ENCODE peak calls at places on chromosomes 5 and 9, in six cellular contexts. A, D, C, M, R and J are unnamed samples.
A peak's percentile ranks its signal among the peaks of the same experiment; 100 is the strongest.

GRCh38 chr9:134734270-134734669 is 92.7 kb downstream of the COL5A1 start:
- DNase-seq in A (no peak), C (peak; percentile 56), D (peak; percentile 51), M (no peak), R (no peak), J (no peak)

GRCh38 chr5:35337332-35338168 is 107.3 kb upstream of the PRLR start:
- DNase-seq in D (no peak), R (no peak), C (no peak), M (no peak), A (no peak), J (no peak)

GRCh38 chr5:72018158-72018803 is 89.0 kb upstream of the MAP1B start:
- DNase-seq in R (peak; percentile 62), D (no peak), C (peak; percentile 24), M (no peak), A (peak; percentile 57), J (no peak)

GRCh38 chr5:136030956-136031611 is 2.3 kb downstream of the TGFBI start:
- DNase-seq in M (no peak), C (no peak), D (no peak), A (no peak), R (no peak), J (no peak)

GRCh38 chr5:95712347-95712958 is 18.7 kb upstream of the RHOBTB3 start:
- DNase-seq in C (no peak), D (no peak), R (no peak), A (peak; percentile 97), M (no peak), J (no peak)

GRCh38 chr5:150278046-150278760 is 11.4 kb downstream of the CAMK2A start:
- DNase-seq in M (no peak), R (no peak), C (no peak), D (no peak), A (no peak), J (no peak)

GRCh38 chr5:3220638-3221288 is 374.9 kb upstream of the IRX1 start:
- DNase-seq in A (no peak), D (no peak), C (no peak), R (peak; percentile 22), M (no peak), J (no peak)

GRCh38 chr5:177455036-177455660 is 8.5 kb downstream of the PRR7 start:
- DNase-seq in C (peak; percentile 82), D (peak; percentile 96), A (peak; percentile 76), M (no peak), R (peak; percentile 90), J (no peak)

GRCh38 chr5:175381116-175381515 is 62.9 kb downstream of the DRD1 start:
- DNase-seq in C (no peak), M (no peak), A (no peak), D (no peak), R (no peak), J (no peak)
- H3K27ac ChIP-seq in C (no peak overlapping the region), M (no peak overlapping the region), A (peak overlapping the region; percentile 83), D (no peak overlapping the region), R (no peak overlapping the region), J (no peak overlapping the region)

GRCh38 chr5:146717951-146718350 is 160.6 kb downstream of the PPP2R2B start:
- DNase-seq in A (no peak), M (no peak), R (no peak), D (no peak), C (no peak), J (no peak)
- H3K4me3 ChIP-seq in A (no peak overlapping the region), M (no peak overlapping the region), R (no peak overlapping the region), D (no peak overlapping the region), C (no peak overlapping the region), J (no peak overlapping the region)

DNA sequence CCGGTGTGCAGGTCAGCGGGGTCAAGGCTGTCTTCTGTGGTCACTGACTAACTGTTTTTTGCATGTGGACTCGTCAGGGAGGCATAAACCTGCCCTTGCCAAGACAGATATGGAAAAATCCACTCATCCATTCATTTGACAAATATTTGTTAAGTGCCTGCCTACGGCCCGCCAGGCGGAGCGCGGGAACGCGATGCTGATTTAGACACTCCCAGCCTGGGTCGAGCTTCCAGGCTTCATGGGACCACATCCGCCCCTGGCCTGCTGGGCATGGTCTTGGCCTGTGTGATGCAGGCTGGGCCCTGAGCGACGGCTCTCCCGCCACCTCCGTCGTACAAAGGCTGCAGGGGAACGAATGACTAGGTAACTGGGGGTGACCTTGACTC is 18.1 kb downstream of the MYMK start:
- DNase-seq in A (no peak), C (peak; percentile 80), D (peak; percentile 81), R (peak; percentile 65), M (no peak), J (no peak)
- TF ChIP-seq CTCF in A (no peak), C (no peak), D (no peak), R (no peak), M (no peak), J (no peak)

DNA sequence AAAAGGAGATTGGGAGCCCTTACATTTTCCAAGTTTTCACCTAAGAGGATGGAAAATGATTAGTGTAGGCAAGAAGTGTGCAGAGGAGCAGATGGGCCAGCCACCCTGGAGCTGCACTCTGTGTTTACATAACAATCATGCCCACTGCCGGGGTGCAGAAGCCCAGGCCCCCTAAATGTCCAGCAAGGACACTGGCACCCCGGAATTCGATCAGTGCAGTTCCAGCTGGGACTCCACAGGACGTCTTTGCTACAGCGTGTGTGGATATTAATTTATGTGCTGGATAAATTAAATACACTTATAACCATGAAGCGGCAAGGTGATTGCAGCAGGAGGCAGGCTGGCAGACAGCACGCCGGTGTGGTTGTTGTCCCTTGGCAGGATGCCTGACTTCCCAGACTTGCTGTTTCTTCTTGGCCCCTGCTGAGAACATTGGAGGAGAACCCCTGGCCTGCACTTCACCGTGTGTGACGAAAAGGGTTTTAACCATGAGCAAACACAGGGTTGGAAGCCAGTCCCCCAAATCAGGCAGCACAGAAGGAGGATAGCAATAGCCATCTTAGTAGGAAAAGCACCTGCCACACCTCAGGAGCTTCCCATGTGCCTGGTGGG is 73.7 kb downstream of the GADD45G start:
- DNase-seq in M (no peak), C (no peak), D (no peak), R (no peak), A (no peak), J (no peak)
- H3K27ac ChIP-seq in M (no peak overlapping the region), C (no peak overlapping the region), D (peak overlapping the region; percentile 20), R (peak overlapping the region; percentile 50), A (no peak overlapping the region), J (peak overlapping the region; percentile 4)

DNA sequence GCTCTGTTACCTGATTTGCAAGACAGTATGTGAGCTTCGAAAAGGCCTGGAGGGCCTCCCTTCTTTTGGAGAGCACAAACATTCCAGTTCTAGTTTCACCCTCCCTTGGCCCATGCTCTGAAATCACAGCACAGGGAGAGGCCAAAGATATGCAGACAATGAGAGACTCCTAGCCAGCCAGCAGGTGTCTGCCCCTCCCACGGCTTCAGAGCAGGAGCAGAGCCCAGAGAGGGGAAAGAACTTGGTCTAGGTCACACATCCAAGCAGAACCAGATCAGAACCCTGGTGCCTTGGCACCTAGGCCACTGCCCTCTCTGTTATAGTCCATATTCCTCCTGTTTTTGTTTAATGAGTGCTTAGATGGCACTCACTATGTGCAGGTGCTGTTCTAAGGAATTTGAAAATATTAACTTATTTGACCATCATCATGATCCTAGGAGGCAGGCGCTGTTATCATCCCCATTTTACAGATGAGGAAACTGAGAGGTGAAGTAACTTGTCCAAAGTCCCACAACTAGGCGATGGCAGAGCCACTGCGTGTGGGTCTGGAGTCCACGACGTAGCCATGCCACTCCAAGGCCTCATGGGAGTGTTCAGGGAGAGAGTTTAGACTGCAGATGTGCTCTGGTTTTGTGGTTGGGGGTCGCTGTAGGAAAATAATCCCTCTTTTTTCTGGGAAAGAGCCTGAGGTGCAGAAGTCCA is 27.2 kb downstream of the TMOD1 start:
- DNase-seq in D (no peak), R (no peak), C (no peak), M (no peak), A (no peak), J (no peak)
- H3K4me3 ChIP-seq in D (no peak overlapping the region), R (no peak overlapping the region), C (no peak overlapping the region), M (no peak overlapping the region), A (no peak overlapping the region), J (no peak overlapping the region)

GRCh38 chr5:171850354-171850947 is 64.8 kb downstream of the SMIM23 start:
- DNase-seq in D (no peak), C (no peak), A (peak; percentile 31), M (no peak), R (no peak), J (no peak)
- TF ChIP-seq CTCF in D (no peak), C (no peak), A (peak; percentile 66), M (no peak), R (no peak), J (no peak)

DNA sequence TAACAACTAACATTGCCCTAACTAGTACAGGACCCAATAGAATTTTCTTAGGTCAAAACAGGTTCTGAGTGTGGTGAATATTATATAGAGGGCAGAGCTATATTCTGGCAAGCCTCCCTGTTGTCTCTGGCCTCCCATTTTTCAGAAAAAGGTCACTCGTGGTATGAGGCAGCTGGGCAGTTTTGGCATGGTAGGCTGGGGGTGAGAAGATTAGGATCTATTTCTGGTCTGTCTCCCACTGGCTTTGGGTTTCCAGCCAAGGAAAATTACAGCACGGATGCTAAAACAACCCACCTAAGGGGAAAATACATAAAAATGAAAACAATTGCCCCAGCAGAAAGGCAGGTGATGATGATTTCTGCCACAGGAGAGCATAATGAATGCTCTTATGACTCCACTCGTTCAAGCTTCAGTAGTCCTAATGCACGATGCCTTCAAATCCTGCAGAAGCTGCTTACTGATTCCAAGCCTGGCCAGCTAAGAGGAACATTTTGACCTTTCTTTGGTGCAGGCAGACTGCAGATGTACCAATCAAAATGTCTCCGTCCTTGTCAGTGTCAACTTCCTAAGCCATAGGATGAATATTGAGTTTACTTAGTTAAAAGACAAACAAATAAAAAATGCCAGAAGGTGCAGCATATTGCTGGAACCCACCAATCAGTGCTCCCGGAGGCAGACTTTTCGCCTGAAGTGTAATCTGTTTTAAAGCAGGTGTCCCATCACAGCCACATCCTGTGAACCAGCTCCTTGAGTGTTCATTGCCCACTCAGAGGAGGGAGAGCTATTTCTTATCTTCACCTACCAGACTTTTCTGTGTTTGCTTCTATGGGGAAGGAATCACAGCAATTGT is 435.4 kb downstream of the ZSWIM6 start:
- DNase-seq in C (no peak), D (no peak), M (no peak), A (no peak), R (no peak), J (no peak)
- H3K27ac ChIP-seq in C (no peak overlapping the region), D (no peak overlapping the region), M (no peak overlapping the region), A (no peak overlapping the region), R (no peak overlapping the region), J (no peak overlapping the region)

GRCh38 chr9:20854444-20854843 is 170.4 kb downstream of the FOCAD start:
- DNase-seq in D (no peak), R (no peak), C (no peak), M (no peak), A (no peak), J (no peak)

GRCh38 chr9:20844916-20845315 is 160.9 kb downstream of the FOCAD start:
- DNase-seq in C (no peak), M (no peak), A (no peak), D (no peak), R (no peak), J (no peak)

GRCh38 chr9:20853866-20854265 is 169.8 kb downstream of the FOCAD start:
- DNase-seq in M (no peak), C (no peak), R (no peak), A (no peak), D (no peak), J (no peak)

DNA sequence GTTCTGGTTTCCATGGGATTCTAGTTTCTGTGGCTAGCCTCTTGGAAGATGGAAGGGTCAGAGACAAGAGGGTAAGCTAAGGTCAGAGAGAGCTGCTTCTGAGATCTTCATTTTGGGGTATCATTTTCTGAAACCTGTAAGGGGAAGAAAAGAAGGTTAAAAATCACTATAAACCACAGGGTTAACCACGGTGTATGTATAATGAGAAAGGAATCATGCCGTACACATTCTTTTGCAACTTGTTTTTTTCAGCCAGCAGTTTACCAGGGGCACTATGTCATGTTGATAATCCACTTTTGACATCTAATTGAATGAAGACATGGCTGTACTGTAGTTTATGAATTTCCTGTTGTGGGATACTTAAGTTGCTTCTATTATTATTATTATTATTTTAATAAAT is 164.4 kb downstream of the FOCAD start:
- DNase-seq in D (no peak), A (no peak), M (no peak), R (no peak), C (no peak), J (no peak)
- H3K4me3 ChIP-seq in D (no peak overlapping the region), A (no peak overlapping the region), M (no peak overlapping the region), R (no peak overlapping the region), C (no peak overlapping the region), J (no peak overlapping the region)

GRCh38 chr9:21078702-21079101 is 960 bp upstream of the IFNB1 start:
- DNase-seq in A (no peak), D (no peak), R (no peak), C (no peak), M (no peak), J (no peak)
- TF ChIP-seq CTCF in A (peak; percentile 30), D (no peak), R (no peak), C (no peak), M (no peak), J (no peak)